ENCODE peak calls at places on chromosomes 1 and 21, in six cellular contexts. E is activated naive CD4-positive, alpha-beta T cell treated with anti-CD3 and anti-CD28 coated beads, Interleukin-2, amount 50 U/mL, for 16 hours; M is SK-N-SH; W is B cell; D is EL; J is NCI-H1417. S is an unnamed sample.

GRCh38 chr1:206555473-206555935 is 48.2 kb downstream of the RASSF5 start:
- DNase-seq in E (no peak), J (no peak), W (peak), D (no peak), M (no peak), S (no peak)

GRCh38 chr1:156781585-156782186 is 14.4 kb downstream of the PRCC start:
- DNase-seq in W (no peak), E (no peak), M (no peak), J (no peak), D (peak), S (no peak)

GRCh38 chr1:35505911-35506798 is 51.0 kb downstream of the KIAA0319L start:
- DNase-seq in E (peak), D (peak), W (no peak), J (peak), M (peak), S (peak)

GRCh38 chr1:94257451-94257850 is 20.1 kb upstream of the ARHGAP29 start:
- DNase-seq in E (no peak), J (no peak), D (no peak), M (no peak), W (no peak), S (no peak)

GRCh38 chr21:29064850-29065481 is 8.5 kb downstream of the CCT8 start:
- DNase-seq in W (peak), M (no peak), D (no peak), E (no peak), J (no peak), S (no peak)

GRCh38 chr1:70360321-70360720 is 5.8 kb upstream of the ANKRD13C start:
- DNase-seq in M (no peak), J (no peak), E (no peak), W (no peak), D (no peak), S (no peak)

GRCh38 chr1:31371121-31371520 is 1.8 kb downstream of the FABP3 start:
- DNase-seq in E (no peak), W (no peak), M (no peak), J (no peak), D (no peak), S (no peak)

GRCh38 chr1:227131193-227131592 is 187.1 kb downstream of the CDC42BPA start:
- DNase-seq in M (peak), E (no peak), D (peak), J (no peak), W (no peak), S (peak)

GRCh38 chr1:19860418-19860817 is 21.8 kb upstream of the OTUD3 start:
- DNase-seq in W (no peak), D (no peak), E (no peak), J (no peak), M (no peak), S (no peak)

GRCh38 chr1:65825736-65826135 is 33.0 kb downstream of the PDE4B start:
- DNase-seq in E (no peak), M (no peak), D (peak), W (no peak), J (no peak), S (no peak)

GRCh38 chr1:164670026-164670425 is 111.0 kb downstream of the PBX1 start:
- DNase-seq in E (no peak), J (no peak), D (no peak), M (no peak), W (no peak), S (no peak)

GRCh38 chr1:61605607-61606321 is 119.2 kb downstream of the TM2D1 start:
- DNase-seq in D (peak), E (no peak), J (no peak), W (no peak), M (no peak), S (no peak)

GRCh38 chr21:20276954-20277353 is 721.3 kb upstream of the NCAM2 start:
- DNase-seq in M (no peak), J (no peak), E (no peak), W (no peak), D (no peak), S (no peak)

S was measured in astrocyte of the cerebellum.